ENCODE peak calls at places on chromosomes 12 and 14, in nine cellular contexts. P is pancreas, H is coronary artery, A is neural progenitor cell, S is K562, G is dorsolateral prefrontal cortex, R is sigmoid colon, L is astrocyte of the spinal cord, X is foreskin keratinocyte. T is an unnamed sample.

GRCh38 chr14:69811227-69811867 is 14.3 kb upstream of the SLC10A1 start:
- DNase-seq in G (no peak), H (no peak), L (no peak), X (no peak), P (no peak), S (no peak), A (no peak), R (no peak), T (no peak)

GRCh38 chr14:99995700-99996356 is 69.4 kb upstream of the EVL start:
- DNase-seq in P (peak), L (peak), A (peak), R (peak), H (no peak), S (peak), X (peak), G (peak), T (peak)

GRCh38 chr12:132169376-132169775 is 25.1 kb downstream of the NOC4L start:
- DNase-seq in A (no peak), H (no peak), X (no peak), P (no peak), S (no peak), G (no peak), L (no peak), R (no peak), T (no peak)

GRCh38 chr14:63840981-63841380 is 11.8 kb upstream of the SYNE2 start:
- DNase-seq in G (no peak), X (no peak), P (no peak), L (no peak), A (peak), S (no peak), R (no peak), H (no peak), T (no peak)

GRCh38 chr12:80802652-80803051 is 85.9 kb downstream of the MYF5 start:
- DNase-seq in G (no peak), L (no peak), S (no peak), A (no peak), X (no peak), P (no peak), H (no peak), R (no peak), T (no peak)

GRCh38 chr14:26163761-26164160 is 434.1 kb downstream of the NOVA1 start:
- DNase-seq in R (no peak), A (peak), P (no peak), H (no peak), X (peak), S (no peak), G (no peak), L (peak), T (no peak)

GRCh38 chr14:34436118-34436905 is 25.7 kb downstream of the SPTSSA start:
- DNase-seq in H (no peak), S (no peak), R (no peak), P (no peak), G (no peak), X (peak), L (peak), A (no peak), T (no peak)

GRCh38 chr12:120674172-120674571 is 12.8 kb upstream of the MLEC start:
- DNase-seq in R (no peak), L (no peak), G (no peak), P (no peak), A (no peak), H (no peak), X (no peak), S (no peak), T (no peak)

GRCh38 chr12:59834659-59835474 is 239.0 kb downstream of the SLC16A7 start:
- DNase-seq in S (peak), R (no peak), L (peak), P (no peak), X (no peak), H (no peak), G (no peak), A (peak), T (no peak)

DNA sequence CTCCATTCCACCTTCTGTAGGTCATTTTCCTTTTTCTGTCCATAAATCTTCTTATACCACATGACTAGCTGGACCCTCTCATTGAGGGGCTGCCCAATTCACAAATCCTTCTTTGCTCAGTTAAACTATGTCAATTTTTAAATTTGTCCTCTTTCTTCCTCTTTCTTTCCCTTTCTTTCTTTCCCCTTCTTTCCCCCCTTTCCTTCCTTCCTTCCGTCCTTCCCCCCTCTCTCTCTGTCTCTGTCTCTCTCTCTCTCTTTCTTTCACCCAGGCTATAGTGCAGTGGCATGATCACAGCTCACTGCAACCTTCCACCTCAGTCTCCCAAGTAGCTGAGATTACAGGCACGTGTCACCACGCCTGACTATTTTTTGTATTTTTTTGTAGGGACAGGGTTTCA is 47.1 kb upstream of the TMEM263 start:
- DNase-seq in H (no peak), R (no peak), A (no peak), S (no peak), G (no peak), L (no peak), P (no peak), X (no peak), T (no peak)
- TF ChIP-seq CTCF in H (no peak), R (no peak), A (no peak), S (no peak), G (no peak), L (no peak), P (no peak), X (no peak), T (no peak)

DNA sequence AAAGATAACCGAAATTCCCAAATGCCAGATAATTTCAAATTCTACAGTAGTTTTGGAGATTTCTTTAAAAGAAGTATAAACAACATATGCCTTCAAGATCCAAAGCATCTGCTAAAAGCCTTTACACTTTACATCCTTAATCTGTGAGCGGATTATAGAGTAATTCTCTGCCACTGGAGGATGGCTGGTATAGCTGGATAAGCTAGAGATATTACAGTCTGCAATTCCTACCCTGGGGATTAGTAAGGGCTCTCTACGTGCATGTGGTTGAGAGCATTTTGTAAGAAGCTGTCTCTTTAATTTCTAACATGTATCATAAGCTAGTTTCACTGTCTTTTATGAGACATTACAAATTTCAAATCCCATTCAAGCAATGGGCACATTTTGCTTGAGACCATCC is 240.2 kb upstream of the HMGA2 start:
- DNase-seq in G (no peak), H (no peak), R (no peak), S (no peak), A (no peak), P (no peak), X (no peak), L (no peak), T (no peak)
- TF ChIP-seq CTCF in G (no peak), H (no peak), R (no peak), S (no peak), A (no peak), P (no peak), X (no peak), L (no peak), T (no peak)

GRCh38 chr12:52506858-52507715 is 13.1 kb downstream of the KRT5 start:
- DNase-seq in R (no peak), X (peak), P (no peak), S (no peak), A (peak), L (peak), H (no peak), G (no peak), T (no peak)
- TF ChIP-seq CTCF in R (peak), X (peak), P (peak), S (peak), A (peak), L (peak), H (peak), G (peak), T (no peak)

GRCh38 chr12:113149361-113150150 is at the start of gene CFAP73:
- DNase-seq in H (no peak), P (peak), A (peak), S (peak), R (no peak), X (peak), G (peak), L (peak), T (no peak)
- TF ChIP-seq CTCF in H (no peak), P (no peak), A (peak), S (no peak), R (no peak), X (peak), G (no peak), L (peak), T (no peak)

GRCh38 chr12:56205445-56205844 is 16.2 kb upstream of the SMARCC2 start:
- DNase-seq in S (no peak), X (no peak), R (no peak), A (no peak), P (no peak), H (no peak), L (no peak), G (no peak), T (no peak)
- TF ChIP-seq CTCF in S (no peak), X (no peak), R (no peak), A (no peak), P (no peak), H (no peak), L (no peak), G (no peak), T (no peak)

GRCh38 chr14:55802986-55803431 is 223.0 kb downstream of the KTN1 start:
- DNase-seq in H (no peak), G (no peak), P (peak), L (no peak), R (no peak), A (no peak), X (peak), S (peak), T (no peak)
- TF ChIP-seq CTCF in H (no peak), G (no peak), P (no peak), L (no peak), R (no peak), A (no peak), X (peak), S (peak), T (no peak)

GRCh38 chr12:123065666-123066457 is 85.0 kb downstream of the PITPNM2 start:
- DNase-seq in A (no peak), X (no peak), H (no peak), G (no peak), S (no peak), R (no peak), L (no peak), P (no peak), T (no peak)
- TF ChIP-seq CTCF in A (no peak), X (no peak), H (no peak), G (no peak), S (no peak), R (no peak), L (no peak), P (no peak), T (no peak)

DNA sequence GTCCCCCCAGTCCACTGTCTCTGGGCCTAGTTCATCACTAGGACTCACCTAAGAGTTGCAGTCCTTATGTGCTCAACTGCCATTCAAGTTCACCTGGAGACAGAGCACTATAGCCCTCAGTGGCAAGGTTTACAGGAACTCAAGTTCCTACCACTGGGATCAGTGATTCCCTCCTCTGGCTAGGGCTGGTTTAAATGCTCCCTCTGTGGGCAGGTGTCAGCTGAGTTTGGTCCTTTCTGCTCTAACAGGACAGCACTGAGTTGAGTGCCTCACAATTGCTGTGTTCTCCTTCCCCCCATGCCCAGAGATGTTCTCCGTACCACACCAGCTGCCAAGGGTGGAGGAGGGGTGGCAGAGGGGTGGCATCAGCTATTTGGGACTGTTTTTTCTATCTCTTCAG is 20.8 kb upstream of the SAV1 start:
- DNase-seq in L (no peak), P (no peak), A (no peak), S (no peak), G (no peak), R (no peak), X (no peak), H (no peak), T (no peak)
- TF ChIP-seq CTCF in L (no peak), P (no peak), A (no peak), S (no peak), G (no peak), R (no peak), X (peak), H (no peak), T (no peak)

DNA sequence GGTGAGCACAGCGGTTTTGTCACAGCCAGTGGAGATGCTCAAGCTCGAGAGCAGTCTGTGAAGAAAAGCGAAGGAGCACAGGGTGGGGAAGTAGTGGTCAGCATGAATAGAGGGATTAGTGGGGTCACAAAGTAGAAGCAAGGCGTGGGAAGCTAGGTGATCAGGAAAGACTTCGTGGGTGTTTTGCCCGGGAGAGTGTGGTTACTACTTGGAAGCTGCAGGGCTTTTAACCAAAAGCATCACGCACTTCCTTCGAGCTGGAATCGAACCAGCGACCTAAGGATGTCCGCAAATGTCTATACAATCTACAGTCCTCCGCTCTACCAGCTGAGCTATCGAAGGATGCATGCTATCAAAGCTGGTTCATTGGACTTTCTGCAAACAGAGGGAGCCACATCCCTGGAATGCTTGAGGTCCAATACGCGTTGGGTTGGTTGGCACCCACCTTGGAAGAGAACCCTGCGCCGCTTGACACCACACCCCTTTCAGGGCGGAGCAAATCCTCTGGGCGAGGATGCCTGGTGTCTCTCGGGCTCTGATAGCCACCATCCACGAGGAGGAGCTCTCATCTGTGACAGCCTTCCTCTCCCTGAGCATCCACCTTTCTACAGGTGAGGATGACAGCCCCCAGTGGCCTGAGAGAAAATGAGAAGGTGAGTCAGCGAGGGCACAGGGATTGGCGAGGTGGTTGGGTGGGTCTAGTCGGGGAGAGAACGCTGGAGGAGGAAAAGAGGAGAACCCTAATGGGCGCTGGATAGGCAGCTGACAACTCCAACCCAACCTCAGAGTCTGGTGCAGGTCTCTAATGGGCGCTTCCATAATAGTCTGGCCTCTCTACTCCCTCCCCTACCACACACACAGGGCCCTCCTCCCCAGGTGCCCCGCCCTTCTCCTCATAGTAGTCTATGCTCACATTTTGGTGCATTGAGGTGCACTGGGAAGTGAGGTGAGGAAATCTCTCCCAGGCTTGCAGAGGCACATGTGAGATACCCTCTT is 16.0 kb upstream of the OR6S1 start:
- DNase-seq in L (no peak), S (peak), R (no peak), H (no peak), G (no peak), P (no peak), A (peak), X (peak), T (no peak)
- TF ChIP-seq CTCF in L (no peak), S (peak), R (no peak), H (no peak), G (no peak), P (no peak), A (peak), X (peak), T (no peak)

DNA sequence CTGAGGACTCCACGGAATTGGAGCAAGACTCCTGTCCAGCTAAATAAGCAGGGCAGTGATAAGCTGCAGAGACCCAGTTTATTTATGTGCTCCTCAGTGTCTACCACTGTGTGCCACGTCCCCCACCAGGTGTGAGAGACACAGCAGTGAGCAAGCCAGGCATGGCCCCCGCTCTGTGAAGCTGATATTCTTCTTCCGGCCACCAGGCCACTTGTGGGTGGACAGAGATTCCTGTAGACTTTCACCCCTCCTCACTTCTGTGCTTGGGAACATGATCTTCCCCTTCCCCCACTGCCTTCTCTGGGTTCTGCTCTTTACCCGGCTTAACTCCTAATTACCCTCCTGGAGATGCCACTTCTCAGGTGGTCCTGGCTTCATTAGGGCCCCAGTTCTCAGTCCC is 21.2 kb downstream of the BRAP start:
- DNase-seq in G (no peak), H (no peak), X (no peak), A (peak), P (no peak), R (no peak), S (no peak), L (no peak), T (no peak)
- TF ChIP-seq CTCF in G (no peak), H (no peak), X (no peak), A (no peak), P (no peak), R (no peak), S (no peak), L (no peak), T (no peak)